ENCODE peak calls at places on chromosomes 7 and 10, in ten cellular contexts. D, A, G, V, C, J, W, I, Y and R are unnamed samples.

GRCh38 chr7:46059308-46060020 is 138.4 kb upstream of the IGFBP3 start:
- DNase-seq in D (no peak), A (no peak), G (no peak), V (no peak), C (peak; percentile 39), J (no peak), W (no peak), I (no peak), Y (peak; percentile 77), R (no peak)

GRCh38 chr10:127024655-127025054 is 119.4 kb downstream of the DOCK1 start:
- DNase-seq in D (peak; percentile 85), A (no peak), G (no peak), V (no peak), C (no peak), J (no peak), W (no peak), I (no peak), Y (no peak), R (no peak)

GRCh38 chr7:43038229-43038628 is 74.2 kb upstream of the HECW1 start:
- DNase-seq in D (peak; percentile 94), A (peak; percentile 60), G (peak; percentile 23), V (no peak), C (no peak), J (no peak), W (no peak), I (no peak), Y (no peak), R (no peak)

GRCh38 chr7:156194813-156195212 is 382.6 kb upstream of the SHH start:
- DNase-seq in D (no peak), A (no peak), G (no peak), V (no peak), C (no peak), J (no peak), W (no peak), I (no peak), Y (peak; percentile 17), R (no peak)

GRCh38 chr10:46020871-46021553 is 9.4 kb downstream of the NCOA4 start:
- DNase-seq in D (peak; percentile 74), A (peak; percentile 79), G (no peak), V (no peak), C (no peak), J (no peak), W (no peak), I (no peak), Y (no peak), R (no peak)

GRCh38 chr10:86536294-86536861 is 14.8 kb upstream of the WAPL start:
- DNase-seq in D (no peak), A (no peak), G (no peak), V (no peak), C (peak; percentile 28), J (no peak), W (peak; percentile 87), I (no peak), Y (no peak), R (no peak)

GRCh38 chr10:116836902-116837513 is 12.3 kb upstream of the ENO4 start:
- DNase-seq in D (peak; percentile 38), A (no peak), G (no peak), V (no peak), C (no peak), J (no peak), W (peak; percentile 61), I (no peak), Y (no peak), R (no peak)

GRCh38 chr10:117137031-117137910 is 799 bp downstream of the VAX1 start:
- DNase-seq in D (peak; percentile 36), A (no peak), G (no peak), V (no peak), C (no peak), J (no peak), W (peak; percentile 85), I (no peak), Y (peak; percentile 51), R (no peak)

GRCh38 chr10:111598433-111599059 is 521.7 kb downstream of the ADRA2A start:
- DNase-seq in D (peak; percentile 47), A (peak; percentile 10), G (peak; percentile 32), V (peak; percentile 36), C (no peak), J (peak; percentile 18), W (peak; percentile 87), I (peak; percentile 48), Y (no peak), R (no peak)

GRCh38 chr7:114942443-114943175 is 20.7 kb downstream of the MDFIC start:
- DNase-seq in D (no peak), A (no peak), G (no peak), V (no peak), C (no peak), J (no peak), W (no peak), I (no peak), Y (no peak), R (no peak)

GRCh38 chr7:26153246-26153822 is 1.3 kb downstream of the NFE2L3 start:
- DNase-seq in D (peak; percentile 22), A (no peak), G (no peak), V (no peak), C (no peak), J (no peak), W (peak; percentile 80), I (no peak), Y (no peak), R (no peak)

GRCh38 chr7:7352845-7353244 is 170.5 kb downstream of the C1GALT1 start:
- DNase-seq in D (no peak), A (no peak), G (no peak), V (no peak), C (no peak), J (no peak), W (peak; percentile 67), I (no peak), Y (no peak), R (no peak)

GRCh38 chr7:159117366-159118219 is 27.1 kb downstream of the VIPR2 start:
- DNase-seq in D (no peak), A (no peak), G (no peak), V (no peak), C (no peak), J (no peak), W (peak; percentile 48), I (no peak), Y (peak; percentile 57), R (no peak)

GRCh38 chr10:124875596-124875995 is 66.3 kb upstream of the ZRANB1 start:
- DNase-seq in D (peak; percentile 75), A (peak; percentile 1), G (peak; percentile 6), V (no peak), C (no peak), J (no peak), W (peak; percentile 55), I (no peak), Y (no peak), R (no peak)

GRCh38 chr10:62528441-62528840 is 154.3 kb downstream of the ZNF365 start:
- DNase-seq in D (no peak), A (no peak), G (no peak), V (no peak), C (no peak), J (no peak), W (no peak), I (no peak), Y (no peak), R (no peak)

GRCh38 chr10:101145750-101146391 is 14.8 kb downstream of the TLX1 start:
- DNase-seq in D (no peak), A (no peak), G (no peak), V (no peak), C (no peak), J (no peak), W (no peak), I (no peak), Y (no peak), R (no peak)

GRCh38 chr7:2211926-2212325 is 20.8 kb downstream of the MAD1L1 start:
- DNase-seq in D (no peak), A (no peak), G (no peak), V (no peak), C (no peak), J (no peak), W (no peak), I (no peak), Y (no peak), R (no peak)

GRCh38 chr10:88693392-88694020 is 12.5 kb upstream of the LIPK start:
- DNase-seq in D (peak; percentile 53), A (no peak), G (no peak), V (no peak), C (no peak), J (no peak), W (no peak), I (no peak), Y (no peak), R (no peak)

GRCh38 chr7:94396044-94396443 is 1.3 kb downstream of the COL1A2 start:
- DNase-seq in D (peak; percentile 74), A (no peak), G (no peak), V (no peak), C (no peak), J (no peak), W (no peak), I (no peak), Y (no peak), R (no peak)
- H3K4me3 ChIP-seq in D (peak overlapping the region; percentile 81), A (peak overlapping the region; percentile 68), G (peak overlapping the region; percentile 99), V (peak overlapping the region; percentile 66), C (peak overlapping the region; percentile 34), J (no peak overlapping the region), W (peak overlapping the region; percentile 42), I (no peak overlapping the region), Y (peak overlapping the region; percentile 76), R (peak overlapping the region; percentile 47)

GRCh38 chr10:21820952-21821351 is 182.6 kb downstream of the DNAJC1 start:
- DNase-seq in D (no peak), A (no peak), G (no peak), V (no peak), C (no peak), J (no peak), W (no peak), I (no peak), Y (no peak), R (no peak)
- H3K4me3 ChIP-seq in D (no peak overlapping the region), A (no peak overlapping the region), G (no peak overlapping the region), V (no peak overlapping the region), C (no peak overlapping the region), J (no peak overlapping the region), W (no peak overlapping the region), I (no peak overlapping the region), Y (no peak overlapping the region), R (no peak overlapping the region)

GRCh38 chr7:150384406-150385239 is 5.5 kb downstream of the ZNF775 start:
- DNase-seq in D (no peak), A (no peak), G (no peak), V (no peak), C (no peak), J (no peak), W (peak; percentile 50), I (no peak), Y (no peak), R (no peak)
- H3K4me3 ChIP-seq in D (no peak overlapping the region), A (no peak overlapping the region), G (no peak overlapping the region), V (peak overlapping the region; percentile 34), C (no peak overlapping the region), J (no peak overlapping the region), W (peak overlapping the region; percentile 56), I (no peak overlapping the region), Y (no peak overlapping the region), R (peak overlapping the region; percentile 7)

DNA sequence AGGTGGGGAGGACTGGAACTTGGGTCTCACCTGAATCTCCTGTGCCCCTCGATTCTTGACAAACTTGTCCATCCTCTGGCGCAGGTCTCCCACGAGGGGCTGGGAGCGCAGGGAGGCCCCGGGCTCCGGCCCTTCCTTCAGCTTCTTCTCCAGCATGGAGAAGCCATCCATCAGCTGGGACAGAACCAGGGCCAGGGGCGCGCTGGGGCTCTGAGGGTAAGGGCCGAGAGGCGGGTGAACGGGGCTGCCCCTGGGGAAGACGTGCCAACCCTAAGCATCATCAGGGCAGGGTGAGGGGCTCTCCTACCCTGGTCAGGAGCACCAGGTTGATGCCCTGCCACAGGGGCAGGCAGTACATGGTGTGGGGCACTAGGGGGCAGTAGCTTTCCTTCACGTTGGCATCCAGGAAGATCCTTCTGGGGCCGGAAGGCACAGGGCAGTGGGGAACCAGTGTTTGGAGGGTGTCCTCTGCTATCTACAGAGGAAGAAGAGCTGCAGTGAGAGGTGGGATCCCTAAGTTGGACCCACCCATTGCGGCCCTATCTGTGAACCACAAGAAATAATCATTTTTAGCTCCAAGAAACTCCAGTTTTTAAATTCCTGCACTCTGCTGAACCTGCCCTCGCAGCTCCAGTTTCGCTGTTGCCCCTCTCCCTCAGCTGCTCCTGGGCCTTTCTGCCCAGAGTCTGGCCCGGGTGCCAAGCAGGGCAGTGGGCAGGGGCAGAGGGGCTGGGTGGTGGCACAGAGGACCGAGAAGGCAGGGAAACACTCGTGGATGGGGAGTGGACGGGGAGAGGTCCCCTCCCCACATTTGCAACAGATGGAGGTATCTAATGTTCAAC is 10.8 kb upstream of the PYROXD2 start:
- DNase-seq in D (peak; percentile 65), A (no peak), G (no peak), V (no peak), C (no peak), J (peak; percentile 38), W (peak; percentile 91), I (no peak), Y (peak; percentile 64), R (no peak)
- H3K4me3 ChIP-seq in D (no peak overlapping the region), A (no peak overlapping the region), G (no peak overlapping the region), V (no peak overlapping the region), C (no peak overlapping the region), J (no peak overlapping the region), W (no peak overlapping the region), I (no peak overlapping the region), Y (no peak overlapping the region), R (no peak overlapping the region)